ENCODE peak calls at places on chromosomes 1 and 21, in four cellular contexts. One of them, this sample, is unnamed.

GRCh38 chr1:12078938-12079861 is 16.1 kb downstream of the TNFRSF8 start:
- DNase-seq in A549: peak
- DNase-seq in HepG2: peak
- DNase-seq in K562: peak
- DNase-seq in this sample: peak

GRCh38 chr1:15966081-15966955 is 9.6 kb downstream of the ZBTB17 start:
- DNase-seq in A549: no peak
- DNase-seq in HepG2: peak
- DNase-seq in K562: no peak
- DNase-seq in this sample: no peak

GRCh38 chr1:55718758-55719671 is 503.9 kb upstream of the USP24 start:
- DNase-seq in A549: peak
- DNase-seq in HepG2: peak
- DNase-seq in K562: no peak
- DNase-seq in this sample: peak

GRCh38 chr1:206717237-206717989 is 32.7 kb downstream of the MAPKAPK2 start:
- DNase-seq in A549: no peak
- DNase-seq in HepG2: no peak
- DNase-seq in K562: peak
- DNase-seq in this sample: no peak

GRCh38 chr21:34697826-34698225 is 29.0 kb downstream of the CLIC6 start:
- DNase-seq in A549: no peak
- DNase-seq in HepG2: no peak
- DNase-seq in K562: no peak
- DNase-seq in this sample: no peak

GRCh38 chr21:44482581-44483287 is 27.4 kb downstream of the LRRC3 start:
- DNase-seq in A549: no peak
- DNase-seq in HepG2: peak
- DNase-seq in K562: peak
- DNase-seq in this sample: no peak

GRCh38 chr1:85216697-85217096 is 15.9 kb upstream of the SYDE2 start:
- DNase-seq in A549: no peak
- DNase-seq in HepG2: no peak
- DNase-seq in K562: no peak
- DNase-seq in this sample: no peak

GRCh38 chr1:116409751-116410182 is 36.7 kb downstream of the ATP1A1 start:
- DNase-seq in A549: no peak
- DNase-seq in HepG2: no peak
- DNase-seq in K562: peak
- DNase-seq in this sample: no peak

GRCh38 chr1:82464362-82464931 is 663.7 kb downstream of the ADGRL2 start:
- DNase-seq in A549: no peak
- DNase-seq in HepG2: no peak
- DNase-seq in K562: no peak
- DNase-seq in this sample: no peak

GRCh38 chr1:31182352-31182751 is 57.3 kb downstream of the NKAIN1 start:
- DNase-seq in A549: peak
- DNase-seq in HepG2: peak
- DNase-seq in K562: peak
- DNase-seq in this sample: peak

GRCh38 chr1:43468403-43468802 is 14.7 kb upstream of the HYI start:
- DNase-seq in A549: no peak
- DNase-seq in HepG2: no peak
- DNase-seq in K562: no peak
- DNase-seq in this sample: no peak

GRCh38 chr1:43465694-43466152 is 12.0 kb upstream of the HYI start:
- DNase-seq in A549: no peak
- DNase-seq in HepG2: peak
- DNase-seq in K562: no peak
- DNase-seq in this sample: no peak

GRCh38 chr1:43464840-43465693 is 11.3 kb upstream of the HYI start:
- DNase-seq in A549: no peak
- DNase-seq in HepG2: peak
- DNase-seq in K562: no peak
- DNase-seq in this sample: no peak

GRCh38 chr1:43463461-43463860 is 9.7 kb upstream of the HYI start:
- DNase-seq in A549: no peak
- DNase-seq in HepG2: no peak
- DNase-seq in K562: no peak
- DNase-seq in this sample: no peak

GRCh38 chr1:43466403-43466802 is 12.7 kb upstream of the HYI start:
- DNase-seq in A549: no peak
- DNase-seq in HepG2: no peak
- DNase-seq in K562: no peak
- DNase-seq in this sample: no peak
- TF ChIP-seq JUN in A549: no peak
- TF ChIP-seq JUN in HepG2: no peak
- TF ChIP-seq JUN in K562: no peak
- TF ChIP-seq JUN in this sample: no peak

GRCh38 chr1:202658766-202659165 is 51.5 kb downstream of the SYT2 start:
- DNase-seq in A549: no peak
- DNase-seq in HepG2: no peak
- DNase-seq in K562: no peak
- DNase-seq in this sample: no peak
- TF ChIP-seq ESRRA in A549: no peak
- TF ChIP-seq ESRRA in HepG2: no peak
- TF ChIP-seq ESRRA in K562: no peak
- TF ChIP-seq ESRRA in this sample: no peak

GRCh38 chr1:177248258-177248657 is 77.5 kb downstream of the BRINP2 start:
- DNase-seq in A549: no peak
- DNase-seq in HepG2: no peak
- DNase-seq in K562: no peak
- DNase-seq in this sample: no peak

GRCh38 chr1:177243773-177244172 is 73.0 kb downstream of the BRINP2 start:
- DNase-seq in A549: no peak
- DNase-seq in HepG2: no peak
- DNase-seq in K562: no peak
- DNase-seq in this sample: no peak

GRCh38 chr1:177249231-177249630 is 78.5 kb downstream of the BRINP2 start:
- DNase-seq in A549: no peak
- DNase-seq in HepG2: no peak
- DNase-seq in K562: no peak
- DNase-seq in this sample: no peak

GRCh38 chr1:177246710-177247588 is 76.2 kb downstream of the BRINP2 start:
- DNase-seq in A549: no peak
- DNase-seq in HepG2: no peak
- DNase-seq in K562: no peak
- DNase-seq in this sample: no peak

DNA sequence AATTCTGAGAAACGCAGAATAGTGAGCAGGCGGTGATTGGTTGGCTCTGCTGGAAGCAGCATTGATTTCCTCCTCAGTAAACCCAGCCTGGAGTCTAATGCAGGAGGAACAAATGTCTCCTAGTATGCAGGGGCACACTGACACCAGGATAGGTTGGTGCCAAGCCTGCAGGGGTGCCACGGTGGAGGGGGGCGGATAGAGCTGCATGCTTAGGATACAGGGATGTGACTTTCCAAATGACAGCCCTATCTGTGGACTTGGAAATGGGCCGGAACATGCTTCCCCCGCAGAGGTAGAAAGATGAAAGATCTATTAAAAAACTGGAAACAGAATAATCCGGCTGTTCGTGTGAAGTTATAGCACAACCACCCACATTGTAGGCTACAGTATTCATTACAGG is 77.0 kb downstream of the BRINP2 start:
- DNase-seq in A549: no peak
- DNase-seq in HepG2: no peak
- DNase-seq in K562: no peak
- DNase-seq in this sample: no peak
- TF ChIP-seq JUN in A549: no peak
- TF ChIP-seq JUN in HepG2: no peak
- TF ChIP-seq JUN in K562: no peak
- TF ChIP-seq JUN in this sample: no peak

DNA sequence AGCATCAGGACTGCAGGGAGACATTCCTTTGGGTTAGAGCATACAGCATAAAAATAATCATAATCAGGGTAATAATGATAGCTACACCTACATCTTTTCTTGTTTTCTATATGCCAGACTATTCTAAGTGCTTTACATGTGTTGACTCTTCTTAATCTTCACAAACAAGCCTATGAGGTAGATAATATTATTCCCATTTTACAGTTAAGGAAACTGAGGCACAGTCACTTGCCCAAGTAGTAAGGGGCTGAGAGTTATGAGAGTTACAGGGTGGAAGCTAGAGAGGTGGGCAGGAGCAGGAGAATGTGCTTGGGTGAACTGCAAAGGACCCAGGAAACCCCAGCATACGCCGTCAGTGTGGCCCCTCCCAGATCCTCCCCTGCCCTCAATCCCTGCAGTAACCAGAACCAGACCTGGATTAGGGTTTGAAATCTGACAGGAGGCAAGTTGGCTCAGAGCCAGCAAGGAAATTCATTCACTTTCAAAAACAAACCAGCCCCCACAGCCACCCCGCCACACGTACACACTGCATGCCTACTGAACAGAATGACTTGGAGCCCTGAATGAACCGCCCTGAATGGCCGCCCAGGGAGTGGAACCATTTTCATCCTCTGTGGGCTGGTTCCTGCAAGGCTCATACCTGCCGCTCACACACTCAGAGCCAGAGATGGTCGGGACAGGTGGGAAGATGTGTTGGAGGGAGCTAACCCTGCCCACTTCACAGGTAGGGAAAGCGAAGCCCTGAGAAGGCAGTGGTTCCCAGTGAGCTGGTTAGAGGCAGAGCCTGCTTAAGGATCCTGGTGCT is 126.0 kb downstream of the TRABD2B start:
- DNase-seq in A549: no peak
- DNase-seq in HepG2: no peak
- DNase-seq in K562: no peak
- DNase-seq in this sample: no peak
- TF ChIP-seq ESRRA in A549: no peak
- TF ChIP-seq ESRRA in HepG2: no peak
- TF ChIP-seq ESRRA in K562: no peak
- TF ChIP-seq ESRRA in this sample: no peak

GRCh38 chr1:72419229-72419628 is 136.9 kb upstream of the NEGR1 start:
- DNase-seq in A549: no peak
- DNase-seq in HepG2: no peak
- DNase-seq in K562: no peak
- DNase-seq in this sample: no peak
- TF ChIP-seq JUN in A549: no peak
- TF ChIP-seq JUN in HepG2: no peak
- TF ChIP-seq JUN in K562: no peak
- TF ChIP-seq JUN in this sample: no peak

DNA sequence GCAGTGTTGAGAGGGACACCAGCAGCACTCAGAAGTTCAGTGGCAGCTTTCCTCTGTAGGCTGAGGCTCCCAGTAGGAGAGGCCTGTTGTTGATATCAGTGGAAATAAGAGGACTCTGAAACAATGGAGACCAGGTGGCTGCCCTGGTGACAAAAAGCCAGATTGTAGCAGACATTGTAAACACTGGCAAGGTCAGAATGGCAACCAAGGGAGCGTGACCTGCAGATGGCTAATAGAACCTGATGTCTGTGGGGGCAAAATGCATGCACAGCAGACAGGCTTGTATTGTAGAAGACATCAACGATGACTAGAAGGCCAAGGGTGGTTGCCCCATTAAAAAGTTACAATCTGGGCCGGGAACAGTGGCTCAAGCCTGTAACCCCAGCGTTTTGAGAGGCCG is 53.0 kb upstream of the GPR37L1 start:
- DNase-seq in A549: no peak
- DNase-seq in HepG2: peak
- DNase-seq in K562: no peak
- DNase-seq in this sample: no peak
- TF ChIP-seq ESRRA in A549: no peak
- TF ChIP-seq ESRRA in HepG2: no peak
- TF ChIP-seq ESRRA in K562: no peak
- TF ChIP-seq ESRRA in this sample: no peak

GRCh38 chr1:1079408-1080121 is 5.5 kb upstream of the RNF223 start:
- DNase-seq in A549: peak
- DNase-seq in HepG2: peak
- DNase-seq in K562: peak
- DNase-seq in this sample: peak
- TF ChIP-seq JUN in A549: no peak
- TF ChIP-seq JUN in HepG2: peak
- TF ChIP-seq JUN in K562: no peak
- TF ChIP-seq JUN in this sample: peak

GRCh38 chr1:229378586-229379442 is 36.0 kb upstream of the CCSAP start:
- DNase-seq in A549: no peak
- DNase-seq in HepG2: no peak
- DNase-seq in K562: peak
- DNase-seq in this sample: no peak

GRCh38 chr1:229381234-229381633 is 38.4 kb upstream of the CCSAP start:
- DNase-seq in A549: no peak
- DNase-seq in HepG2: no peak
- DNase-seq in K562: peak
- DNase-seq in this sample: peak

GRCh38 chr1:229377429-229377828 is 34.6 kb upstream of the CCSAP start:
- DNase-seq in A549: no peak
- DNase-seq in HepG2: no peak
- DNase-seq in K562: no peak
- DNase-seq in this sample: no peak

GRCh38 chr1:229380514-229381160 is 37.8 kb upstream of the CCSAP start:
- DNase-seq in A549: no peak
- DNase-seq in HepG2: no peak
- DNase-seq in K562: no peak
- DNase-seq in this sample: no peak

DNA sequence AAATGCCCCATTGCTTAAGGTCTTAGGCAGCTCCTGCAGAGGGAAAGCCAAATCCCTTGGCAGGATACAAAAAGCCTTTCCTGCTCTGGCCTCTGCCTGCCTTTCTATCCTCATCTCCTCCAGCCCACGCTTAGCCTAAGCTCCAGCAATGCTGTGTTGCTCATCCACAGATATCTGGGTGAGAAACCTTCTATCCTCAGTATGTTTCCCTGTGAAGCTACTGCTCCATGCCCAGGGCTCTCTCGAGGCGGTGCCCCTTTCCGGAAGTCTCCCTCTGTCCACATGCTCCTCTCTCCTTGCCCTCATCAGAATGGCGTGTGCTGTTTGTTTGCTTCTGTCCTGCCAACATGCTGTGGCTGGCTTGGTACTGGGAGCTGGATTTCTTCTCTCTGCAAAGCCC is 37.1 kb upstream of the CCSAP start:
- DNase-seq in A549: no peak
- DNase-seq in HepG2: no peak
- DNase-seq in K562: no peak
- DNase-seq in this sample: no peak
- TF ChIP-seq ESRRA in A549: no peak
- TF ChIP-seq ESRRA in HepG2: no peak
- TF ChIP-seq ESRRA in K562: no peak
- TF ChIP-seq ESRRA in this sample: no peak

DNA sequence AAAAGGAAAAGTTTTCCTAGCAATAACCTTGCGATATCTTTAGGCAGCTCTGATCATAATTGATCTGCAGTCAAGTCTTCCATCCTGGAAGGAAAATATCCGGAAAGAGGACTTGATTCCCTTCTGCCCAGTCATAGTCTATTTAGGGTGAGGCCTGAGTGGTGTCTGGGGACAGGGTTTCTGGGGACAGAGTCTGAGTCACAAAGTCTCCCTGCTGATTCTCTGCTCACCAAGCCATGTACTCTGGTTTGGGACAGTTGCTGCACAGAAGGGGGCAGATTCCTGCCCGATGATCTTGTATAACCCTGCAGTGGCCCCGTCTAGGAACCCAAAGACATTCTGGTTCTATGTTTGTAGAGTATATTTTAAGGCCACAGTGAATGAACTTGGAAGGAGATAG is 178.8 kb downstream of the KCNJ6 start:
- DNase-seq in A549: no peak
- DNase-seq in HepG2: no peak
- DNase-seq in K562: no peak
- DNase-seq in this sample: no peak
- TF ChIP-seq JUN in A549: no peak
- TF ChIP-seq JUN in HepG2: no peak
- TF ChIP-seq JUN in K562: no peak
- TF ChIP-seq JUN in this sample: no peak